ENCODE peak calls at places on chromosomes 7 and 10, in eight cellular contexts. N is left ventricle myocardium inferior; D is stomach; J is vagina; Q is CD8-positive, alpha-beta memory T cell; O is body of pancreas; I is cardiac muscle cell; U is right cardiac atrium. L is an unnamed sample.

GRCh38 chr7:70571403-70571911 is 560.5 kb upstream of the GALNT17 start:
- DNase-seq in N (no peak), D (peak; percentile 41), J (no peak), Q (no peak), O (peak; percentile 15), I (peak; percentile 25), U (no peak), L (no peak)

GRCh38 chr10:77111611-77112550 is 525.7 kb downstream of the KCNMA1 start:
- DNase-seq in N (no peak), D (no peak), J (no peak), Q (no peak), O (peak; percentile 24), I (peak; percentile 80), U (no peak), L (no peak)

GRCh38 chr10:29634764-29635625 is at the start of gene SVIL:
- DNase-seq in N (peak; percentile 64), D (no peak), J (peak; percentile 77), Q (no peak), O (peak; percentile 18), I (peak; percentile 71), U (peak; percentile 72), L (peak; percentile 85)

GRCh38 chr7:103569621-103570305 is 123.8 kb upstream of the SLC26A5 start:
- DNase-seq in N (no peak), D (no peak), J (no peak), Q (no peak), O (no peak), I (no peak), U (no peak), L (no peak)

GRCh38 chr7:98223898-98224700 is 12.9 kb downstream of the BHLHA15 start:
- DNase-seq in N (peak; percentile 2), D (no peak), J (no peak), Q (peak; percentile 41), O (peak; percentile 9), I (no peak), U (peak; percentile 50), L (no peak)

GRCh38 chr10:65319493-65319892 is 1606.3 kb upstream of the LRRTM3 start:
- DNase-seq in N (no peak), D (no peak), J (no peak), Q (no peak), O (no peak), I (no peak), U (no peak), L (no peak)

GRCh38 chr10:129809841-129810240 is 154.2 kb downstream of the EBF3 start:
- DNase-seq in N (no peak), D (no peak), J (peak; percentile 55), Q (no peak), O (no peak), I (no peak), U (no peak), L (no peak)

GRCh38 chr7:20698469-20698868 is 83.0 kb downstream of the ABCB5 start:
- DNase-seq in N (no peak), D (no peak), J (no peak), Q (no peak), O (no peak), I (no peak), U (no peak), L (no peak)

GRCh38 chr10:80661526-80661925 is 123.8 kb downstream of the SH2D4B start:
- DNase-seq in N (no peak), D (no peak), J (no peak), Q (no peak), O (no peak), I (no peak), U (no peak), L (no peak)

GRCh38 chr7:144454-144826 is 47.9 kb upstream of the FAM20C start:
- DNase-seq in N (no peak), D (no peak), J (no peak), Q (no peak), O (no peak), I (no peak), U (peak; percentile 49), L (no peak)

GRCh38 chr10:34081948-34082347 is 733.1 kb downstream of the PARD3 start:
- DNase-seq in N (no peak), D (no peak), J (no peak), Q (no peak), O (no peak), I (no peak), U (no peak), L (no peak)

GRCh38 chr10:104127411-104127810 is 5.4 kb downstream of the SFR1 start:
- DNase-seq in N (no peak), D (no peak), J (no peak), Q (no peak), O (no peak), I (no peak), U (no peak), L (no peak)

GRCh38 chr10:31401287-31401686 is 82.3 kb downstream of the ZEB1 start:
- DNase-seq in N (no peak), D (no peak), J (no peak), Q (no peak), O (no peak), I (no peak), U (no peak), L (no peak)

DNA sequence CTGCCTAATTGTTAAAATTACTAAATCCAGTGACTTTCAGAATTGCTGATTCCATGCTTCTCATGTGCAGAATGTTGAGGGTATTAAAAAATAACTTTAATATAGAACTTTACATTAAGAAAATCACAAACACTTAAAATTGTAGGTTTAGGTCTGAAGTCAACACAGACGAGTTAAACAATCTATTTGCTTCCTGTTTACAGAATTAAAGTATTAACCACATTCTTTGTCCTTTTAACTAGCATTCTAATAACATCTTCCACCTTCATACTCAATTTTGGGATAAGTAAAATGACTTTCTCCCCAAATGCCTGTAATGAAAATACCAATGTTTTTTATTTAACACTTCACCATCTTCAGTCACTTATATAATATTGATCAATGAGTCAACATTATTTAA is 2.2 kb downstream of the ITGB1 start:
- DNase-seq in N (no peak), D (no peak), J (no peak), Q (no peak), O (no peak), I (no peak), U (no peak), L (no peak)
- H3K4me1 ChIP-seq in N (peaks cover 96% of the 10 kb centered on the region), D (peaks cover 54% of the 10 kb centered on the region), J (peaks cover 76% of the 10 kb centered on the region), Q (peaks cover 38% of the 10 kb centered on the region), O (peaks cover 70% of the 10 kb centered on the region), I (peaks cover 51% of the 10 kb centered on the region), U (no peaks in the 10 kb centered on the region), L (no peaks in the 10 kb centered on the region)

GRCh38 chr7:2471022-2471329 is 5.2 kb downstream of the GRIFIN start:
- DNase-seq in N (no peak), D (no peak), J (no peak), Q (no peak), O (no peak), I (peak; percentile 52), U (no peak), L (no peak)

GRCh38 chr7:2473496-2474180 is 2.6 kb downstream of the GRIFIN start:
- DNase-seq in N (no peak), D (no peak), J (no peak), Q (peak; percentile 25), O (no peak), I (no peak), U (no peak), L (no peak)

GRCh38 chr7:2471396-2471795 is 4.8 kb downstream of the GRIFIN start:
- DNase-seq in N (peak; percentile 69), D (no peak), J (no peak), Q (peak; percentile 43), O (no peak), I (peak; percentile 48), U (peak; percentile 84), L (no peak)

GRCh38 chr7:2474224-2474623 is 2.0 kb downstream of the GRIFIN start:
- DNase-seq in N (no peak), D (no peak), J (no peak), Q (peak; percentile 40), O (no peak), I (no peak), U (no peak), L (no peak)

DNA sequence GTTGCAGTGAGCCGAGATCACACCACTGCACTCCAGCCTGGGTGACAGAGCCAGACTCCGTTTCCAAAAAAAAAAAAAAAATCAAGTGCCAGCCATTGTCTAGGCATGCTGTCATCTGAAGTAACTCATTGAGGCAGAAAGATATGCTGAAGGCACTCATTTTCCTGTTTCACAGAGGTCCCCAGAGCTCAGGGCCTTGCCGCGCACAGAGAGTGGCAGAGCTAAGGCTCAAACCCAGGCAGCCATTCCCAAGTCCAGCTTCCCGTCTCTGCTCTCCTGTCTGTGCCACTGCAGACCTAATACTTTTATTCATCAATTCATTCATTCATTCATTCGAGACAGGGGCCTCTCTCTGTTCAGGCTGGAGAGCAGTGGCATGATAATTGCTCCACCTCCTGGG is 3.5 kb downstream of the GRIFIN start:
- DNase-seq in N (no peak), D (no peak), J (no peak), Q (no peak), O (no peak), I (no peak), U (no peak), L (no peak)
- H3K4me1 ChIP-seq in N (peaks cover 23% of the 10 kb centered on the region), D (peaks cover 20% of the 10 kb centered on the region), J (peaks cover 16% of the 10 kb centered on the region), Q (peaks cover 7% of the 10 kb centered on the region), O (peaks cover 13% of the 10 kb centered on the region), I (no peaks in the 10 kb centered on the region), U (no peaks in the 10 kb centered on the region), L (peaks cover 6% of the 10 kb centered on the region)

GRCh38 chr10:95425592-95426465 is 135.0 kb upstream of the PDLIM1 start:
- DNase-seq in N (no peak), D (no peak), J (no peak), Q (no peak), O (no peak), I (no peak), U (no peak), L (no peak)

GRCh38 chr10:95419399-95419798 is 128.6 kb upstream of the PDLIM1 start:
- DNase-seq in N (no peak), D (no peak), J (no peak), Q (no peak), O (no peak), I (no peak), U (no peak), L (no peak)

GRCh38 chr10:95423327-95424005 is 132.7 kb upstream of the PDLIM1 start:
- DNase-seq in N (no peak), D (no peak), J (no peak), Q (no peak), O (no peak), I (no peak), U (no peak), L (no peak)

GRCh38 chr10:95421782-95422181 is 131.0 kb upstream of the PDLIM1 start:
- DNase-seq in N (no peak), D (no peak), J (no peak), Q (no peak), O (no peak), I (no peak), U (no peak), L (no peak)

GRCh38 chr10:95422196-95422595 is 131.4 kb upstream of the PDLIM1 start:
- DNase-seq in N (no peak), D (no peak), J (no peak), Q (no peak), O (no peak), I (no peak), U (no peak), L (no peak)
- H3K4me1 ChIP-seq in N (peaks cover 78% of the 10 kb centered on the region), D (peaks cover 31% of the 10 kb centered on the region), J (no peaks in the 10 kb centered on the region), Q (no peaks in the 10 kb centered on the region), O (peaks cover 12% of the 10 kb centered on the region), I (no peaks in the 10 kb centered on the region), U (peaks cover 7% of the 10 kb centered on the region), L (peaks cover 73% of the 10 kb centered on the region)

DNA sequence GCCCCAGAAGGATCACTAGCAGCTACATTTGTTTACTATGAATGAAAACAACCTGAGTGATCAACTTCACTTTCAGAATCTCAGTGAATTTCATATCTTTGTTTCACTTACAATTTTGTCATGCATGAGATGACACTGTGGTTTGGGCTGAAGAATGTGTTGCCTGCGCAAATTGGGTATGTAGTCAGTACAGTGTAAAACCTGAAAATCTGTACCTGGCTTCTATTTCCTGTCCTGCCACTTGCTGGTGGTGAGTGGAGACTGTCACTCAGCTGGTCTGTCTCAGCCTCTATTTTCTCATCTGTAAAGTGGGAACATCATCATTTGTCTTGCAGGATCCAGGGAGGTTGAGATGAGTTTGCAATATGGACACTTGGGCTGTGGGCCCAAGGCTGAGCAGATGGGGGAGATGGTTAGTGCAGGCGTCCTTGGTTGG is 118.0 kb downstream of the WDFY4 start:
- DNase-seq in N (no peak), D (no peak), J (no peak), Q (no peak), O (no peak), I (no peak), U (no peak), L (no peak)
- H3K4me1 ChIP-seq in N (peaks cover 59% of the 10 kb centered on the region), D (peaks cover 5% of the 10 kb centered on the region), J (no peaks in the 10 kb centered on the region), Q (peaks cover 47% of the 10 kb centered on the region), O (no peaks in the 10 kb centered on the region), I (no peaks in the 10 kb centered on the region), U (peaks cover 8% of the 10 kb centered on the region), L (peaks cover 8% of the 10 kb centered on the region)